ENCODE peak calls at places on chromosomes 4 and X, in eight cellular contexts. H, T, S, P, W, E, M and R are unnamed samples.

GRCh38 chrX:53000447-53001208 is 42.3 kb upstream of the FAM156A start:
- DNase-seq in H (no peak), M (no peak), E (no peak), W (no peak), S (no peak), T (no peak), P (no peak), R (no peak)

GRCh38 chr4:7588002-7588401 is 153.3 kb upstream of the PSAPL1 start:
- DNase-seq in T (no peak), H (no peak), E (no peak), W (no peak), S (no peak), P (no peak), M (no peak), R (no peak)

GRCh38 chr4:143404555-143404954 is 67.9 kb downstream of the GAB1 start:
- DNase-seq in P (no peak), H (no peak), E (no peak), T (no peak), S (no peak), W (no peak), M (no peak), R (no peak)

GRCh38 chr4:82787342-82787741 is 11.3 kb downstream of the SCD5 start:
- DNase-seq in E (no peak), S (no peak), W (peak; percentile 39), T (no peak), M (no peak), H (no peak), P (no peak), R (peak; percentile 70)

GRCh38 chrX:113275769-113276168 is 435.1 kb upstream of the AMOT start:
- DNase-seq in E (no peak), S (no peak), T (no peak), W (no peak), M (no peak), H (no peak), P (no peak), R (no peak)

GRCh38 chr4:142824368-142824767 is 21.7 kb downstream of the INPP4B start:
- DNase-seq in T (no peak), M (no peak), E (no peak), H (no peak), W (no peak), S (no peak), P (no peak), R (no peak)

GRCh38 chrX:53242310-53242709 is 17.3 kb upstream of the KDM5C start:
- DNase-seq in P (no peak), S (no peak), E (no peak), H (no peak), M (no peak), W (no peak), T (no peak), R (no peak)

GRCh38 chr4:183118585-183118984 is 19.5 kb downstream of the WWC2 start:
- DNase-seq in E (no peak), H (no peak), S (peak; percentile 66), T (no peak), P (no peak), W (no peak), M (peak; percentile 73), R (no peak)

GRCh38 chr4:14264437-14264836 is 636.9 kb upstream of the BOD1L1 start:
- DNase-seq in P (peak; percentile 5), T (no peak), H (no peak), W (peak; percentile 60), E (no peak), M (no peak), S (no peak), R (no peak)

GRCh38 chrX:52424658-52425057 is 55.8 kb downstream of the XAGE2 start:
- DNase-seq in P (no peak), M (no peak), S (no peak), H (no peak), T (no peak), E (no peak), W (no peak), R (no peak)

GRCh38 chr4:129326810-129327209 is 230.9 kb downstream of the C4orf33 start:
- DNase-seq in E (no peak), H (no peak), M (no peak), W (no peak), T (no peak), P (no peak), S (no peak), R (no peak)

GRCh38 chr4:5043579-5043978 is 7.7 kb upstream of the STK32B start:
- DNase-seq in H (no peak), E (no peak), M (no peak), P (no peak), S (no peak), W (peak; percentile 64), T (no peak), R (no peak)

GRCh38 chrX:66009231-66009845 is 30.5 kb downstream of the VSIG4 start:
- DNase-seq in P (no peak), M (no peak), W (no peak), H (no peak), S (no peak), E (no peak), T (no peak), R (no peak)

GRCh38 chr4:154399259-154399974 is 92.2 kb downstream of the DCHS2 start:
- DNase-seq in H (no peak), W (no peak), M (no peak), S (no peak), E (no peak), T (no peak), P (no peak), R (no peak)

GRCh38 chrX:15863944-15864491 is 9.4 kb upstream of the AP1S2 start:
- DNase-seq in W (no peak), E (no peak), M (no peak), S (no peak), H (no peak), T (no peak), P (no peak), R (no peak)

GRCh38 chr4:4555916-4556315 is 14.1 kb upstream of the STX18 start:
- DNase-seq in P (no peak), H (no peak), M (no peak), W (no peak), E (no peak), S (no peak), T (no peak), R (no peak)

GRCh38 chr4:8700576-8700975 is 108.0 kb downstream of the CPZ start:
- DNase-seq in M (no peak), S (no peak), T (no peak), H (peak; percentile 54), W (peak; percentile 41), P (no peak), E (no peak), R (no peak)

GRCh38 chrX:115940888-115941332 is 229.6 kb upstream of the AGTR2 start:
- DNase-seq in E (peak; percentile 81), H (no peak), P (no peak), S (peak; percentile 5), M (peak; percentile 0), T (peak; percentile 51), W (peak; percentile 83), R (no peak)

GRCh38 chrX:153966283-153966688 is 5.3 kb downstream of the HCFC1 start:
- DNase-seq in P (no peak), M (no peak), E (peak; percentile 77), H (no peak), W (no peak), T (no peak), S (no peak), R (no peak)

GRCh38 chr4:105106416-105106815 is 40.3 kb upstream of the TET2 start:
- DNase-seq in P (no peak), W (no peak), S (no peak), T (no peak), H (no peak), E (no peak), M (no peak), R (no peak)

GRCh38 chr4:110667670-110668069 is 44.8 kb upstream of the PITX2 start:
- DNase-seq in E (no peak), W (no peak), M (no peak), T (no peak), H (no peak), P (no peak), S (no peak), R (no peak)

GRCh38 chr4:101187837-101188236 is 159.5 kb downstream of the PPP3CA start:
- DNase-seq in S (no peak), P (no peak), T (no peak), H (no peak), W (no peak), M (peak; percentile 71), E (no peak), R (no peak)
- H3K27ac ChIP-seq in S (no peak overlapping the region), P (no peak overlapping the region), T (no peak overlapping the region), H (no peak overlapping the region), W (no peak overlapping the region), M (no peak overlapping the region), E (no peak overlapping the region), R (no peak overlapping the region)

GRCh38 chr4:100982345-100982744 is 365.0 kb downstream of the PPP3CA start:
- DNase-seq in H (no peak), P (no peak), S (no peak), W (no peak), T (no peak), M (no peak), E (no peak), R (peak; percentile 8)
- H3K27ac ChIP-seq in H (peak overlapping the region; percentile 62), P (no peak overlapping the region), S (no peak overlapping the region), W (no peak overlapping the region), T (no peak overlapping the region), M (no peak overlapping the region), E (no peak overlapping the region), R (no peak overlapping the region)

GRCh38 chr4:2931765-2932560 is 31.2 kb downstream of the NOP14 start:
- DNase-seq in T (peak; percentile 65), H (peak; percentile 96), E (peak; percentile 86), W (peak; percentile 83), M (peak; percentile 42), P (no peak), S (no peak), R (no peak)

GRCh38 chr4:2932951-2933565 is 30.1 kb downstream of the NOP14 start:
- DNase-seq in E (peak; percentile 74), S (no peak), W (peak; percentile 55), T (no peak), P (no peak), M (no peak), H (no peak), R (no peak)

GRCh38 chr4:2933566-2934076 is 29.6 kb downstream of the NOP14 start:
- DNase-seq in M (peak; percentile 33), E (peak; percentile 79), S (no peak), H (no peak), T (no peak), W (no peak), P (no peak), R (no peak)

GRCh38 chr4:2930821-2931764 is 32.1 kb downstream of the NOP14 start:
- DNase-seq in H (peak; percentile 81), T (no peak), P (no peak), S (no peak), W (peak; percentile 69), M (no peak), E (peak; percentile 77), R (no peak)

DNA sequence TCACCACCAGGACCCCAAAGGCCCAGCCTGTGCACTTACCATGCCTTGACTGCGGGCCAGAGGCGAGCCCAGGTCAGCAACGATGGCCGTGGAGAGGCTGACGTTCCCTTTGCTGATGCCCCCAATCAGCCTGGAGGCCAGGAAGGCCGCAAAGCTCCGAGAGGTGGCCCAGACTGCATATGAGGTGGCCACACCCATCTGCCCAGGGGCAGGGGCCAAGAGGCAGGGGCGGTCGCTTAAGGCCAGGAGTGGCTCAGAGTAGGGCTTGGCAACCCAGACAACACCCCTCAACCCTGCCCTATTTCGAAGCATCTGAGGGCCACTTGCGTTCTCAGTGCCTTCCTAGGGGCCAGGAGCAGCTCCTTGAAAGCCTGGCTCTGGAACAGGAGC is 30.6 kb downstream of the NOP14 start:
- DNase-seq in P (no peak), E (no peak), W (no peak), S (no peak), H (peak; percentile 82), T (no peak), M (no peak), R (no peak)
- H3K27ac ChIP-seq in P (no peak overlapping the region), E (no peak overlapping the region), W (no peak overlapping the region), S (no peak overlapping the region), H (peak overlapping the region; percentile 96), T (peak overlapping the region; percentile 76), M (no peak overlapping the region), R (peak overlapping the region; percentile 100)

GRCh38 chr4:74692973-74693372 is 101.3 kb downstream of the BTC start:
- DNase-seq in P (no peak), T (no peak), S (no peak), M (no peak), W (no peak), E (no peak), H (no peak), R (no peak)
- H3K27ac ChIP-seq in P (no peak overlapping the region), T (no peak overlapping the region), S (no peak overlapping the region), M (no peak overlapping the region), W (no peak overlapping the region), E (peak overlapping the region; percentile 57), H (no peak overlapping the region), R (no peak overlapping the region)